ENCODE peak calls at places on chromosomes 3 and 15, in five cellular contexts. U is psoas muscle, T is osteocyte, R is breast epithelium, V is WTC11. J is an unnamed sample.

GRCh38 chr3:115494826-115495225 is 128.5 kb upstream of the GAP43 start:
- DNase-seq in U (no peak), T (no peak), R (no peak), V (no peak), J (no peak)

GRCh38 chr3:67689806-67690205 is 35.4 kb upstream of the SUCLG2 start:
- DNase-seq in U (no peak), T (no peak), R (no peak), V (no peak), J (no peak)

GRCh38 chr3:132134611-132135010 is 99.8 kb upstream of the CPNE4 start:
- DNase-seq in U (no peak), T (no peak), R (no peak), V (no peak), J (no peak)

GRCh38 chr3:64684715-64685261 is 3.0 kb downstream of the ADAMTS9 start:
- DNase-seq in U (peak), T (no peak), R (peak), V (peak), J (peak)

GRCh38 chr3:151660890-151661289 is 72.8 kb upstream of the AADACL2 start:
- DNase-seq in U (no peak), T (no peak), R (no peak), V (no peak), J (no peak)

GRCh38 chr3:135229018-135229495 is 434.0 kb downstream of the EPHB1 start:
- DNase-seq in U (peak), T (peak), R (peak), V (peak), J (no peak)

GRCh38 chr15:80436511-80437307 is 32.5 kb downstream of the ARNT2 start:
- DNase-seq in U (no peak), T (peak), R (no peak), V (no peak), J (no peak)

GRCh38 chr15:101501703-101502373 is 12.3 kb upstream of the PCSK6 start:
- DNase-seq in U (peak), T (peak), R (peak), V (peak), J (peak)

GRCh38 chr15:90889736-90890456 is 5.6 kb downstream of the FES start:
- DNase-seq in U (no peak), T (no peak), R (no peak), V (no peak), J (no peak)

GRCh38 chr3:126835472-126836219 is 131.6 kb downstream of the CHCHD6 start:
- DNase-seq in U (no peak), T (peak), R (no peak), V (no peak), J (no peak)

DNA sequence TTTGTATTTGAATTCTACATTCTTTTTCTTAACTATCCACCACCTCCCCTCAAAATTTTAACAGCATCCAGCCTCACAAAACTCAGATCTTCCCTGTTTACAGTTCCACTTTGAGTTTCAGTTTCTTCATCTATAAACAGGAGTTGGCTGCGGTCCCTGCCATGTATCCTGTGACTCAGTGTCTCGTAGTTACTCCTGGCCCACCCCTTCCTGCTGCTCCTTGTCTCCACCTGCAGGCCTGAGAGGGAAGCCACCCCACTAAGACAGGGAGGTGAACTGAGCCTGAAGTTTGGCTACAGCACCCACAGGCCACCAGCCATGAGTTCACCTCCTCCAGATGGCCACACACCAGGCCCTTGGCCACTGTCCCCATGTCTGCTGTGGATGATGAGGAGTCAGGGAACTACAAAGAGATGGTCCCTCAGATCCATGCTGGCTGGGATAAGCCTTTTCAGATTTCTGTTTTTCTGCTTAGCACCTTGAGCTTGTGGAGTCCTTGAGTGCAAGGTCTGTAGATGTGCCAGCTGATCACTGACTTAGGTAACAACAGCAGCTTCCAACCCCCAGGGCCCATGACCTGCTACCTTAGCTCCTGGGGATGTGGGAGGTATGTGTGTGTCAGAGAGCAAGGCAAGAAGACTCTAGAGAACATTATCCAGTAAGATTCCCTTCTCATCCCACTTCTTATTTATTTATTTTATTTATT is 37.5 kb downstream of the CD86 start:
- DNase-seq in U (no peak), T (no peak), R (no peak), V (peak), J (no peak)
- TF ChIP-seq CTCF in U (no peak), T (no peak), R (no peak), V (peak), J (no peak)

GRCh38 chr15:92616621-92617179 is 38.9 kb downstream of the FAM174B start:
- DNase-seq in U (peak), T (no peak), R (no peak), V (no peak), J (no peak)

GRCh38 chr15:92618121-92618520 is 37.5 kb downstream of the FAM174B start:
- DNase-seq in U (no peak), T (no peak), R (no peak), V (no peak), J (no peak)

GRCh38 chr15:92621972-92622533 is 33.5 kb downstream of the FAM174B start:
- DNase-seq in U (no peak), T (no peak), R (no peak), V (no peak), J (no peak)

GRCh38 chr15:92617197-92618037 is 38.2 kb downstream of the FAM174B start:
- DNase-seq in U (peak), T (no peak), R (peak), V (no peak), J (no peak)

GRCh38 chr15:92619380-92620101 is 36.0 kb downstream of the FAM174B start:
- DNase-seq in U (no peak), T (no peak), R (no peak), V (no peak), J (no peak)
- TF ChIP-seq CTCF in U (no peak), T (no peak), R (no peak), V (no peak), J (no peak)

GRCh38 chr3:141050913-141051632 is at the start of gene SPSB4:
- DNase-seq in U (peak), T (peak), R (no peak), V (peak), J (peak)
- TF ChIP-seq CTCF in U (peak), T (peak), R (no peak), V (peak), J (peak)

DNA sequence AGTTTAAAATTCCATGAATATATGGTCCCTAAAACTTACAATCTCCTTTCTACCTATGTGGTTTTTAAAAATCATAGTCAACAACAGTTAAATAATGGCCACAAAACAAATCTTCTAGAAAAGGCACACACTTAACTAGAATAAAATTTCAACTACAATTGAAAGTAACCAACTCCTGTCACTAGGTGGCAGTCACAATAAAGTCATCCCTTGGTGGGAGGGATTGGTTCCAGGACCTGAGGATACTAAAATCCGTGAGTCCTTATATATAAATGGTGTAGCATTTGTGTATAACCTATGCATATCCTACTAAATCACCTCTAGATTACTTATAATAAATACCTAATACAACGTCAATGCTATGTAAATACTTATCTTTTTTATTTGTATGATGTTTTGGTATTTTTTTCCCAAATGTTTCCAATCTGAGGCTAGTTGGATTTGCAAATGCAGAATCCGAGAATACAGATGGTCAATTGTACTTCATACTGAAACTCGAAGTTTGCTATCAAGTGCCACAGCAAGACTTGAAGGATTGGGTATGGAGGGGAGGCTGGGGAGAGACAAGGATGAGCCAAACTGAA is 172.6 kb downstream of the FMN1 start:
- DNase-seq in U (no peak), T (no peak), R (no peak), V (no peak), J (peak)
- TF ChIP-seq CTCF in U (peak), T (peak), R (peak), V (peak), J (peak)

J was measured in nephron progenitor cell.